ENCODE peak calls at places on chromosomes 4 and X, in nine cellular contexts. X, J, H, W, L, F, U, D and V are unnamed samples.

GRCh38 chr4:41661447-41662076 is 87.0 kb downstream of the PHOX2B start:
- DNase-seq in U (peak; percentile 56), W (peak; percentile 57), F (peak; percentile 56), H (no peak), J (peak; percentile 81), X (peak; percentile 54), L (no peak), D (peak; percentile 69), V (peak; percentile 65)

GRCh38 chr4:41438564-41438963 is 99.4 kb upstream of the LIMCH1 start:
- DNase-seq in F (no peak), L (no peak), J (no peak), X (no peak), W (no peak), D (no peak), H (no peak), U (no peak), V (no peak)

GRCh38 chrX:152937236-152937635 is 39.4 kb downstream of the ZNF185 start:
- DNase-seq in J (no peak), F (no peak), D (no peak), L (no peak), U (no peak), X (no peak), W (no peak), H (no peak), V (no peak)

GRCh38 chr4:186366326-186366725 is 100.3 kb downstream of the F11 start:
- DNase-seq in D (no peak), X (no peak), W (no peak), H (no peak), U (no peak), F (no peak), J (no peak), L (no peak), V (no peak)

GRCh38 chr4:55348436-55348835 is 2.4 kb downstream of the SRD5A3 start:
- DNase-seq in H (no peak), D (no peak), W (no peak), F (no peak), J (no peak), X (no peak), L (no peak), U (no peak), V (no peak)

GRCh38 chrX:53383376-53384087 is 38.9 kb downstream of the SMC1A start:
- DNase-seq in W (no peak), U (peak; percentile 22), L (no peak), F (no peak), D (no peak), J (no peak), H (no peak), X (no peak), V (no peak)

GRCh38 chrX:44002569-44002968 is 29.4 kb upstream of the NDP start:
- DNase-seq in W (no peak), X (no peak), L (no peak), U (no peak), F (no peak), J (no peak), H (no peak), D (no peak), V (no peak)

GRCh38 chrX:45710081-45710801 is 509.6 kb upstream of the DIPK2B start:
- DNase-seq in L (no peak), U (no peak), X (no peak), D (no peak), J (no peak), F (peak; percentile 2), H (no peak), W (no peak), V (no peak)

GRCh38 chrX:21412029-21412428 is 37.8 kb downstream of the CNKSR2 start:
- DNase-seq in F (no peak), L (no peak), J (no peak), D (no peak), W (no peak), U (no peak), H (no peak), X (no peak), V (no peak)

GRCh38 chr4:76964769-76965168 is 15.2 kb downstream of the SEPTIN11 start:
- DNase-seq in X (no peak), L (no peak), D (no peak), U (no peak), H (no peak), W (no peak), F (no peak), J (no peak), V (no peak)

GRCh38 chr4:118910221-118910620 is 21.6 kb downstream of the SYNPO2 start:
- DNase-seq in J (no peak), X (no peak), H (no peak), U (no peak), D (no peak), L (no peak), W (no peak), F (no peak), V (no peak)

GRCh38 chrX:96906741-96907140 is 23.0 kb downstream of the RPA4 start:
- DNase-seq in J (no peak), U (no peak), W (no peak), X (no peak), L (no peak), D (no peak), H (no peak), F (no peak), V (no peak)

GRCh38 chr4:4712800-4713528 is 146.5 kb upstream of the MSX1 start:
- DNase-seq in X (no peak), D (no peak), U (no peak), J (peak; percentile 38), F (no peak), L (no peak), H (no peak), W (no peak), V (no peak)

GRCh38 chr4:98284640-98285046 is 23.5 kb downstream of the RAP1GDS1 start:
- DNase-seq in U (no peak), L (no peak), J (peak; percentile 76), H (peak; percentile 63), F (no peak), X (no peak), W (no peak), D (no peak), V (peak; percentile 36)

GRCh38 chr4:1487106-1487505 is 80.9 kb upstream of the NKX1-1 start:
- DNase-seq in D (peak; percentile 38), X (no peak), F (no peak), L (no peak), U (no peak), J (peak; percentile 20), H (no peak), W (peak; percentile 12), V (no peak)

GRCh38 chr4:169795585-169795984 is 37.8 kb upstream of the HPF1 start:
- DNase-seq in J (no peak), D (no peak), X (no peak), W (no peak), H (no peak), L (no peak), F (no peak), U (no peak), V (no peak)

GRCh38 chrX:68121371-68121770 is 311.9 kb downstream of the OPHN1 start:
- DNase-seq in W (no peak), D (no peak), F (no peak), L (no peak), U (no peak), J (no peak), H (no peak), X (no peak), V (no peak)

GRCh38 chrX:64206556-64207162 is 1.2 kb upstream of the AMER1 start:
- DNase-seq in F (no peak), H (no peak), X (no peak), J (no peak), U (peak; percentile 36), D (peak; percentile 63), W (peak; percentile 41), L (no peak), V (no peak)

GRCh38 chrX:48522291-48522690 is 683 bp downstream of the EBP start:
- DNase-seq in D (no peak), L (no peak), H (no peak), J (no peak), X (no peak), F (peak; percentile 36), W (no peak), U (no peak), V (peak; percentile 17)

GRCh38 chr4:168893205-168893604 is 116.8 kb downstream of the CBR4 start:
- DNase-seq in U (no peak), J (no peak), L (no peak), D (no peak), F (no peak), W (no peak), H (no peak), X (no peak), V (no peak)

GRCh38 chrX:132612990-132613564 is 124.2 kb upstream of the MBNL3 start:
- DNase-seq in W (peak; percentile 49), F (peak; percentile 34), J (peak; percentile 76), L (no peak), D (peak; percentile 67), H (no peak), X (no peak), U (peak; percentile 19), V (peak; percentile 51)

GRCh38 chrX:83186632-83187031 is 321.5 kb upstream of the POU3F4 start:
- DNase-seq in H (no peak), D (peak; percentile 40), U (no peak), X (no peak), W (no peak), J (no peak), L (peak; percentile 15), F (no peak), V (no peak)

GRCh38 chrX:118536687-118537461 is 41.3 kb downstream of the DOCK11 start:
- DNase-seq in D (no peak), U (no peak), H (no peak), L (no peak), W (no peak), X (no peak), F (peak; percentile 18), J (peak; percentile 51), V (no peak)
- TF ChIP-seq CTCF in D (peak; percentile 32), U (peak; percentile 38), H (no peak), L (no peak), W (no peak), X (no peak), F (peak; percentile 63), J (peak; percentile 61), V (peak; percentile 14)

DNA sequence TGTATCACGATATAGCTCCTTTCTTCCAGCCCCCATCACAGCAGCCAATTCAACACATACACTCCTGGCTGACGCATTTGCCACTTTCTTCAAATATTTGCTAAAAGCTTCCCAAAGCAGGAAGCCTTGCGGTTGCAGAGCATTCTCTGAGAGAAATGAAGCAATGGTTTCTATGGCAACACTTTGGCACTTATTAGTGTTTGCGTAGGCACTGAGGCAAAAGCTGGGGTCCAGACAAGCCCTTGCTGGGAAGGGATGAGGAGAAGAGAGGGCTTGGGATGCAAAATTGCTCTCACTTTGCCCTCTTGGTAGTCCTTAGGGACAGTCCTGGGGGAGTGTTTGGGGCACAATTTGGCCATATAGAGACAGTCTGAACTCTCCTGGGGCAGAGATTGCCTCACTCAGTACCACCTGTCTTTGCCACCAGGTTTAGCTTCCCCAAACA is 55.0 kb upstream of the PAK3 start:
- DNase-seq in L (no peak), F (no peak), U (no peak), W (no peak), H (no peak), D (no peak), J (no peak), X (no peak), V (no peak)
- H3K4me3 ChIP-seq in L (no peak overlapping the region), F (no peak overlapping the region), U (no peak overlapping the region), W (no peak overlapping the region), H (no peak overlapping the region), D (no peak overlapping the region), J (no peak overlapping the region), X (no peak overlapping the region), V (no peak overlapping the region)

GRCh38 chr4:155758500-155759371 is at the start of gene GUCY1B1:
- DNase-seq in F (peak; percentile 98), X (peak; percentile 94), D (peak; percentile 96), W (peak; percentile 94), L (peak; percentile 95), U (peak; percentile 97), H (peak; percentile 83), J (peak; percentile 97), V (no peak)
- TF ChIP-seq CTCF in F (peak; percentile 43), X (no peak), D (peak; percentile 51), W (peak; percentile 60), L (peak; percentile 29), U (peak; percentile 67), H (peak; percentile 40), J (peak; percentile 62), V (no peak)

GRCh38 chr4:183797041-183797444 is 108.1 kb upstream of the STOX2 start:
- DNase-seq in H (no peak), D (peak; percentile 87), X (peak; percentile 74), U (peak; percentile 45), J (no peak), L (peak; percentile 89), F (no peak), W (peak; percentile 73), V (peak; percentile 27)
- H3K4me3 ChIP-seq in H (peak overlapping the region; percentile 59), D (peak overlapping the region; percentile 66), X (peak overlapping the region; percentile 68), U (peak overlapping the region; percentile 82), J (peak overlapping the region; percentile 75), L (peak overlapping the region; percentile 59), F (peak overlapping the region; percentile 48), W (peak overlapping the region; percentile 66), V (peak overlapping the region; percentile 53)